ENCODE peak calls at places on chromosomes 6 and 20, in eight cellular contexts. S is NB4, W is Daoy, Y is NCI-H345, O is NCI-H510A, J is NCI-H446, P is EH, I is lower leg skin. D is an unnamed sample.

GRCh38 chr6:159691133-159691962 is 1.7 kb downstream of the SOD2 start:
- DNase-seq in S (peak; percentile 87), W (peak; percentile 65), Y (peak; percentile 8), O (no peak), J (peak; percentile 39), P (peak; percentile 81), I (peak; percentile 61), D (no peak)

GRCh38 chr6:6074190-6074589 is 67.5 kb upstream of the NRN1 start:
- DNase-seq in S (no peak), W (no peak), Y (no peak), O (no peak), J (no peak), P (no peak), I (no peak), D (no peak)

GRCh38 chr6:137791281-137792159 is 75.5 kb upstream of the TNFAIP3 start:
- DNase-seq in S (no peak), W (peak; percentile 29), Y (no peak), O (no peak), J (no peak), P (no peak), I (no peak), D (no peak)

GRCh38 chr6:139654888-139655782 is 280.7 kb upstream of the CITED2 start:
- DNase-seq in S (peak; percentile 27), W (no peak), Y (no peak), O (no peak), J (no peak), P (no peak), I (no peak), D (no peak)

GRCh38 chr20:58146081-58146734 is 82.2 kb downstream of the ANKRD60 start:
- DNase-seq in S (no peak), W (no peak), Y (no peak), O (no peak), J (no peak), P (no peak), I (no peak), D (no peak)

GRCh38 chr20:24079661-24080412 is 91.3 kb upstream of the GGTLC1 start:
- DNase-seq in S (no peak), W (no peak), Y (no peak), O (no peak), J (no peak), P (no peak), I (no peak), D (no peak)

GRCh38 chr6:105135907-105136432 is 43.8 kb downstream of the POPDC3 start:
- DNase-seq in S (no peak), W (peak; percentile 34), Y (peak; percentile 18), O (no peak), J (no peak), P (peak; percentile 51), I (no peak), D (no peak)

GRCh38 chr6:31401403-31401802 is 2.0 kb upstream of the MICA start:
- DNase-seq in S (peak; percentile 43), W (peak; percentile 90), Y (no peak), O (no peak), J (no peak), P (peak; percentile 92), I (peak; percentile 38), D (peak; percentile 41)